ENCODE peak calls at places on chromosomes 6 and 20, in nine cellular contexts. P is neuronal stem cell, Z is psoas muscle, X is body of pancreas, V is stomach, N is neural progenitor cell, S is GM23338, Q is spleen, O is left ventricle myocardium inferior. G is an unnamed sample.
A peak's percentile ranks its signal among the peaks of the same experiment; 100 is the strongest.

GRCh38 chr20:23528867-23529431 is 38.0 kb downstream of the CST8 start:
- DNase-seq in Z (no peak), Q (no peak), P (no peak), N (no peak), X (no peak), O (no peak), V (no peak), S (no peak), G (no peak)

GRCh38 chr6:14046476-14047068 is 71.0 kb upstream of the CD83 start:
- DNase-seq in S (peak; percentile 82), Z (no peak), N (peak; percentile 68), X (peak; percentile 59), P (peak; percentile 38), O (no peak), Q (no peak), V (peak; percentile 54), G (no peak)

GRCh38 chr6:152267967-152268845 is 369.0 kb downstream of the SYNE1 start:
- DNase-seq in N (peak; percentile 59), Z (no peak), O (no peak), V (no peak), Q (no peak), S (peak; percentile 74), X (no peak), P (peak; percentile 35), G (no peak)

GRCh38 chr6:44531447-44532015 is 144.0 kb downstream of the CDC5L start:
- DNase-seq in P (no peak), Z (no peak), O (no peak), S (no peak), N (peak; percentile 37), V (no peak), Q (no peak), X (no peak), G (no peak)

GRCh38 chr20:53595018-53595378 is 1.4 kb upstream of the ZNF217 start:
- DNase-seq in Z (no peak), X (no peak), Q (no peak), O (no peak), S (no peak), N (no peak), V (no peak), P (no peak), G (no peak)

GRCh38 chr6:159758031-159759001 is 3.5 kb upstream of the ACAT2 start:
- DNase-seq in Z (no peak), P (no peak), S (peak; percentile 41), O (no peak), V (no peak), Q (no peak), X (no peak), N (no peak), G (no peak)

GRCh38 chr20:62083312-62083711 is 17.6 kb upstream of the TAF4 start:
- DNase-seq in V (no peak), X (no peak), S (no peak), P (no peak), N (no peak), Q (no peak), Z (no peak), O (no peak), G (no peak)

GRCh38 chr20:13449868-13450441 is 188.8 kb downstream of the TASP1 start:
- DNase-seq in N (no peak), P (no peak), O (no peak), X (no peak), V (no peak), Q (no peak), S (no peak), Z (no peak), G (no peak)

GRCh38 chr6:163226836-163227485 is 187.6 kb upstream of the QKI start:
- DNase-seq in S (no peak), P (no peak), Z (no peak), V (no peak), O (no peak), Q (no peak), X (no peak), N (no peak), G (no peak)

GRCh38 chr6:340991-341827 is 48.9 kb downstream of the DUSP22 start:
- DNase-seq in P (no peak), O (peak; percentile 25), N (no peak), V (no peak), X (peak; percentile 50), Z (no peak), S (no peak), Q (peak; percentile 88), G (peak; percentile 70)

GRCh38 chr6:125001684-125002083 is 39.4 kb downstream of the RNF217 start:
- DNase-seq in Z (no peak), S (no peak), Q (no peak), V (no peak), P (no peak), X (no peak), N (no peak), O (no peak), G (no peak)

GRCh38 chr6:128161263-128161662 is 260.4 kb upstream of the THEMIS start:
- DNase-seq in Q (no peak), X (no peak), Z (no peak), P (no peak), S (no peak), V (no peak), N (no peak), O (no peak), G (no peak)

GRCh38 chr6:127879685-127880084 is 21.2 kb downstream of the THEMIS start:
- DNase-seq in X (no peak), Q (peak; percentile 62), P (peak; percentile 27), V (no peak), N (peak; percentile 78), O (no peak), S (peak; percentile 93), Z (no peak), G (peak; percentile 67)

GRCh38 chr6:3715285-3715684 is 36.2 kb downstream of the PXDC1 start:
- DNase-seq in Q (no peak), X (no peak), Z (no peak), P (no peak), S (no peak), N (no peak), O (no peak), V (no peak), G (no peak)

GRCh38 chr6:9116026-9116425 is 680.7 kb upstream of the SLC35B3 start:
- DNase-seq in S (no peak), N (no peak), X (no peak), V (no peak), P (no peak), Z (no peak), Q (no peak), O (no peak), G (no peak)

GRCh38 chr6:140970485-140970884 is 1162.2 kb upstream of the GJE1 start:
- DNase-seq in S (no peak), O (no peak), X (no peak), V (no peak), Q (no peak), Z (no peak), P (no peak), N (no peak), G (no peak)

GRCh38 chr6:142275146-142276006 is 26.4 kb upstream of the ADGRG6 start:
- DNase-seq in V (no peak), O (no peak), X (no peak), Z (no peak), Q (no peak), N (no peak), S (peak; percentile 7), P (no peak), G (no peak)

GRCh38 chr6:101226677-101227135 is 166.8 kb upstream of the GRIK2 start:
- DNase-seq in P (peak; percentile 53), Z (no peak), S (peak; percentile 91), V (no peak), X (no peak), N (peak; percentile 72), O (no peak), Q (peak; percentile 67), G (no peak)

GRCh38 chr6:49801525-49801924 is 14.4 kb upstream of the PGK2 start:
- DNase-seq in N (no peak), X (no peak), Z (no peak), Q (no peak), V (no peak), O (no peak), S (no peak), P (no peak), G (no peak)

GRCh38 chr6:25315194-25315593 is 36.0 kb downstream of the CARMIL1 start:
- DNase-seq in P (peak; percentile 24), Q (no peak), Z (no peak), O (no peak), X (no peak), N (peak; percentile 84), S (peak; percentile 70), V (no peak), G (no peak)

GRCh38 chr6:73542882-73543281 is 22.1 kb upstream of the EEF1A1 start:
- DNase-seq in P (no peak), Q (peak; percentile 19), O (no peak), N (no peak), Z (no peak), X (no peak), S (no peak), V (no peak), G (no peak)

GRCh38 chr6:296151-297122 is 4.2 kb downstream of the DUSP22 start:
- DNase-seq in O (no peak), Z (no peak), S (no peak), V (no peak), P (no peak), Q (peak; percentile 86), N (no peak), X (peak; percentile 42), G (no peak)

GRCh38 chr6:45855642-45856408 is 159.8 kb downstream of the CLIC5 start:
- DNase-seq in X (no peak), P (no peak), V (no peak), Z (no peak), N (no peak), S (no peak), Q (no peak), O (no peak), G (no peak)
- H3K4me1 ChIP-seq in X (no peaks in the 10 kb centered on the region), P (no peaks in the 10 kb centered on the region), V (no peaks in the 10 kb centered on the region), Z (peaks cover 5% of the 10 kb centered on the region), N (no peaks in the 10 kb centered on the region), S (peaks cover 14% of the 10 kb centered on the region), Q (no peaks in the 10 kb centered on the region), O (no peaks in the 10 kb centered on the region), G (no peaks in the 10 kb centered on the region)

GRCh38 chr6:85677243-85677956 is 34.7 kb upstream of the SYNCRIP start:
- DNase-seq in X (no peak), V (no peak), S (no peak), P (no peak), Q (no peak), N (no peak), Z (no peak), O (no peak), G (no peak)
- H3K27ac ChIP-seq in X (no peak overlapping the region), V (peak overlapping the region; percentile 88), S (peak overlapping the region; percentile 81), P (no peak overlapping the region), Q (peak overlapping the region; percentile 95), N (no peak overlapping the region), Z (peak overlapping the region; percentile 97), O (peak overlapping the region; percentile 94), G (no peak overlapping the region)

DNA sequence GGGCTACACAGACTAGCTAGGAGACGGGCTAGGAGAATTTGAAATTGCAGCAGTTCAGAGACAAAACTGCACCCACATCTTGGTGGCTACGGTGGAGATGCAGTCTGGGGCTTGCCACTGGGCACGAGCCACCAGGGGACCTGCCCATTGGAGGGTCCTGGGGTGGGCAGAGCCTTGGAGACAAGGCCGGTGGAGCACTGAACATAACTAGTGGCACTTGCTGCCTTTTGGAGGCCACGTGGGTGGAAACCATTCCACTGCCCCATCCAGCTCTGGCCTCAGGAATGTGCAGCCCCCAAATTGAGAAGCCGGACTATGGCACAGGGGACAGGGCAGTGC is 113.4 kb downstream of the NFATC2 start:
- DNase-seq in O (no peak), Q (peak; percentile 69), P (no peak), N (no peak), S (no peak), X (no peak), Z (no peak), V (no peak), G (no peak)
- H3K27me3 ChIP-seq in O (no peaks in the 10 kb centered on the region), Q (no peaks in the 10 kb centered on the region), P (no peaks in the 10 kb centered on the region), N (peaks cover 4% of the 10 kb centered on the region), S (no peaks in the 10 kb centered on the region), X (no peaks in the 10 kb centered on the region), Z (no peaks in the 10 kb centered on the region), V (no peaks in the 10 kb centered on the region), G (no peaks in the 10 kb centered on the region)

GRCh38 chr20:57671072-57671391 is 38.8 kb downstream of the PMEPA1 start:
- DNase-seq in O (no peak), Z (no peak), S (no peak), V (no peak), Q (no peak), P (no peak), X (no peak), N (no peak), G (no peak)
- H3K4me1 ChIP-seq in O (peaks cover 70% of the 10 kb centered on the region), Z (peaks cover under 1% of the 10 kb centered on the region), S (peaks cover 19% of the 10 kb centered on the region), V (peaks cover 17% of the 10 kb centered on the region), Q (peaks cover 10% of the 10 kb centered on the region), P (peaks cover 4% of the 10 kb centered on the region), X (peaks cover 21% of the 10 kb centered on the region), N (peaks cover 5% of the 10 kb centered on the region), G (no peaks in the 10 kb centered on the region)